ENCODE peak calls at places on chromosomes 7 and 10, in seven cellular contexts. K is Kasumi-1; S is fibroblast of lung; M is stimulated activated CD4-positive, alpha-beta T cell treated with anti-CD3 and anti-CD28 coated beads, Interleukin-15, amount 100 ng/mL, for 24 hours; C is NCI-H1417; F is astrocyte of the cerebellum; Q is upper lobe of right lung. A is an unnamed sample.
A peak's percentile ranks its signal among the peaks of the same experiment; 100 is the strongest.

GRCh38 chr7:155769701-155770100 is 42.6 kb downstream of the SHH start:
- DNase-seq in C (no peak), S (no peak), Q (no peak), F (no peak), M (no peak), K (no peak), A (no peak)

GRCh38 chr7:70208236-70209063 is 610.2 kb downstream of the AUTS2 start:
- DNase-seq in S (no peak), C (no peak), Q (no peak), M (no peak), F (no peak), K (no peak), A (no peak)

GRCh38 chr10:118258285-118258684 is 83.8 kb downstream of the FAM204A start:
- DNase-seq in C (no peak), M (no peak), K (no peak), Q (no peak), S (no peak), F (no peak), A (no peak)

GRCh38 chr7:927031-927671 is 27.3 kb downstream of the ADAP1 start:
- DNase-seq in M (peak; percentile 1), S (no peak), Q (peak; percentile 60), K (no peak), F (no peak), C (peak; percentile 33), A (no peak)

GRCh38 chr7:20797174-20798080 is 10.7 kb upstream of the SP8 start:
- DNase-seq in Q (peak; percentile 67), C (peak; percentile 95), F (no peak), K (peak; percentile 20), M (peak; percentile 43), S (no peak), A (peak; percentile 74)

GRCh38 chr10:69800109-69800508 is 1.6 kb upstream of the COL13A1 start:
- DNase-seq in M (peak; percentile 32), F (peak; percentile 42), K (peak; percentile 53), Q (no peak), S (peak; percentile 79), C (no peak), A (peak; percentile 65)

GRCh38 chr7:133763241-133763640 is 363.9 kb upstream of the LRGUK start:
- DNase-seq in K (no peak), M (no peak), F (peak; percentile 5), Q (no peak), C (no peak), S (no peak), A (no peak)

GRCh38 chr10:8095962-8096361 is 41.5 kb downstream of the GATA3 start:
- DNase-seq in Q (no peak), F (no peak), S (no peak), M (peak; percentile 32), K (no peak), C (no peak), A (no peak)

GRCh38 chr10:31020128-31020527 is 11.5 kb downstream of the ZNF438 start:
- DNase-seq in Q (no peak), M (no peak), C (no peak), F (no peak), S (no peak), K (no peak), A (no peak)

GRCh38 chr10:91140995-91141549 is 79.4 kb upstream of the PCGF5 start:
- DNase-seq in C (no peak), S (no peak), M (no peak), K (no peak), F (no peak), Q (no peak), A (no peak)

GRCh38 chr10:42939685-42940366 is 137.0 kb upstream of the RET start:
- DNase-seq in C (no peak), K (no peak), Q (peak; percentile 46), F (no peak), S (no peak), M (no peak), A (no peak)

GRCh38 chr7:37757563-37757962 is 74.0 kb downstream of the GPR141 start:
- DNase-seq in C (no peak), K (no peak), M (no peak), F (no peak), Q (no peak), S (no peak), A (no peak)

GRCh38 chr7:73829921-73830617 is 727 bp upstream of the CLDN4 start:
- DNase-seq in M (no peak), Q (no peak), K (no peak), S (no peak), F (no peak), C (peak; percentile 56), A (no peak)

GRCh38 chr10:53403688-53404087 is 631.1 kb upstream of the MBL2 start:
- DNase-seq in Q (peak; percentile 65), F (no peak), C (peak; percentile 14), M (no peak), K (peak; percentile 85), S (peak; percentile 77), A (no peak)

GRCh38 chr10:123870260-123870659 is 21.3 kb downstream of the CPXM2 start:
- DNase-seq in S (no peak), K (no peak), Q (no peak), F (peak; percentile 11), M (no peak), C (no peak), A (peak; percentile 62)

GRCh38 chr7:38316733-38317360 is 43.4 kb upstream of the TARP start:
- DNase-seq in F (no peak), K (no peak), S (peak; percentile 15), Q (no peak), C (no peak), M (no peak), A (no peak)